ENCODE peak calls at places on chromosomes 5 and 9, in four cellular contexts. X is K562, F is endothelial cell of umbilical vein, A is keratinocyte. W is an unnamed sample.

GRCh38 chr5:149217096-149217801 is 54.4 kb upstream of the AFAP1L1 start:
- DNase-seq in A (no peak), X (no peak), F (no peak), W (no peak)

GRCh38 chr5:153350192-153350883 is 140.1 kb upstream of the GRIA1 start:
- DNase-seq in X (no peak), A (no peak), F (no peak), W (no peak)

GRCh38 chr9:20732118-20732517 is 48.1 kb downstream of the FOCAD start:
- DNase-seq in A (peak; percentile 49), F (peak; percentile 93), X (no peak), W (peak; percentile 51)

GRCh38 chr9:1604942-1605560 is 410.1 kb upstream of the SMARCA2 start:
- DNase-seq in F (no peak), X (no peak), A (no peak), W (no peak)

GRCh38 chr5:74866653-74867162 is 521 bp upstream of the FAM169A start:
- DNase-seq in X (no peak), F (no peak), A (no peak), W (no peak)

GRCh38 chr5:14240366-14240765 is 97.2 kb downstream of the TRIO start:
- DNase-seq in X (no peak), F (no peak), A (no peak), W (peak; percentile 59)

GRCh38 chr9:136170291-136170901 is 34.5 kb downstream of the LHX3 start:
- DNase-seq in X (peak; percentile 81), F (no peak), A (no peak), W (no peak)

GRCh38 chr9:134988706-134989105 is 71.0 kb upstream of the FCN1 start:
- DNase-seq in A (no peak), F (no peak), X (no peak), W (no peak)

GRCh38 chr9:97660847-97661246 is 27.2 kb downstream of the NCBP1 start:
- DNase-seq in A (no peak), X (no peak), F (no peak), W (peak; percentile 85)

GRCh38 chr9:72443855-72444254 is 77.6 kb upstream of the TMC1 start:
- DNase-seq in A (no peak), X (no peak), F (no peak), W (no peak)

GRCh38 chr5:32562841-32563240 is 22.5 kb upstream of the SUB1 start:
- DNase-seq in A (no peak), F (no peak), X (no peak), W (peak; percentile 8)

GRCh38 chr5:88251048-88251711 is 17.5 kb downstream of the TMEM161B start:
- DNase-seq in X (no peak), F (no peak), A (no peak), W (peak; percentile 52)

GRCh38 chr5:88256037-88256436 is 12.6 kb downstream of the TMEM161B start:
- DNase-seq in F (no peak), A (no peak), X (no peak), W (no peak)

GRCh38 chr5:88256872-88257271 is 11.8 kb downstream of the TMEM161B start:
- DNase-seq in F (no peak), X (no peak), A (no peak), W (no peak)

GRCh38 chr5:88250010-88250409 is 18.6 kb downstream of the TMEM161B start:
- DNase-seq in X (no peak), F (no peak), A (no peak), W (no peak)

GRCh38 chr5:88254320-88254719 is 14.3 kb downstream of the TMEM161B start:
- DNase-seq in X (no peak), F (no peak), A (no peak), W (no peak)
- H3K9me1 ChIP-seq in X (peaks cover 1% of the 10 kb centered on the region), F (no peaks in the 10 kb centered on the region), A (no peaks in the 10 kb centered on the region), W (no peaks in the 10 kb centered on the region)

DNA sequence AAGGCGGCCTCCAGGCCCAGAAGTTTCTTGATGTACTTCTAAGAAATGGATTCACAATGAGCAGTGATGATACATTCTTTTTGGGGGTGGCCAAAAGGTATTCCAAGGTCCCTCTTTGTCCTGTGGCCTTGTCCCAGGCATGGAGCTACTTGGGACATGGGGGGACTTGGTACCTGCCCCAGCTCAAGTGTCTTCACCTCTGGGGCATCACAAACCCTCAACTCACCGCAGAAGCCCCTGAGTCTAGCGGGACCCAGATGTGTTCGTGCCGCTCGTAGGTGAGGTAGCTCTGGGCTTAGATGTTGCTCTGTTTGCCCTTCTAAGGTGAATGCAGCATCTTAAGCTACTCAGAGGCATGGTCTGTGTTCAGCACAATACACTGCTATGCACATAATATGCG is 338.0 kb upstream of the IRX4 start:
- DNase-seq in F (no peak), A (no peak), X (no peak), W (no peak)
- H3K9me1 ChIP-seq in F (no peaks in the 10 kb centered on the region), A (no peaks in the 10 kb centered on the region), X (no peaks in the 10 kb centered on the region), W (no peaks in the 10 kb centered on the region)

GRCh38 chr5:41286696-41287095 is 73.4 kb upstream of the C6 start:
- DNase-seq in F (no peak), A (no peak), X (no peak), W (no peak)
- H3K9me1 ChIP-seq in F (no peaks in the 10 kb centered on the region), A (no peaks in the 10 kb centered on the region), X (no peaks in the 10 kb centered on the region), W (no peaks in the 10 kb centered on the region)

GRCh38 chr5:160959804-160960203 is 107.8 kb upstream of the ATP10B start:
- DNase-seq in X (no peak), A (peak; percentile 21), F (no peak), W (no peak)
- H3K9me1 ChIP-seq in X (no peaks in the 10 kb centered on the region), A (no peaks in the 10 kb centered on the region), F (no peaks in the 10 kb centered on the region), W (no peaks in the 10 kb centered on the region)

W was measured in IMR-90.